ENCODE peak calls at places on chromosomes 6 and 20, in ten cellular contexts. V, P, Z, T, A, I, L, G, J and H are unnamed samples.

GRCh38 chr20:32462900-32463641 is 104.9 kb downstream of the ASXL1 start:
- DNase-seq in V (no peak), P (no peak), Z (no peak), T (no peak), A (peak; percentile 56), I (no peak), L (no peak), G (no peak), J (no peak), H (no peak)

GRCh38 chr6:1127597-1128288 is 184.2 kb upstream of the FOXQ1 start:
- DNase-seq in V (no peak), P (no peak), Z (no peak), T (no peak), A (no peak), I (no peak), L (no peak), G (no peak), J (no peak), H (no peak)

GRCh38 chr6:122495612-122496011 is 24.0 kb upstream of the SERINC1 start:
- DNase-seq in V (no peak), P (no peak), Z (no peak), T (no peak), A (no peak), I (no peak), L (no peak), G (no peak), J (no peak), H (no peak)

GRCh38 chr6:83467620-83468036 is 36.8 kb upstream of the ME1 start:
- DNase-seq in V (no peak), P (no peak), Z (no peak), T (peak; percentile 67), A (no peak), I (no peak), L (peak; percentile 73), G (no peak), J (peak; percentile 57), H (no peak)

GRCh38 chr6:41937881-41938574 is 3.6 kb downstream of the CCND3 start:
- DNase-seq in V (no peak), P (peak; percentile 49), Z (no peak), T (peak; percentile 38), A (no peak), I (no peak), L (no peak), G (no peak), J (no peak), H (no peak)

GRCh38 chr20:1828786-1829131 is 66.4 kb upstream of the SIRPA start:
- DNase-seq in V (no peak), P (no peak), Z (no peak), T (no peak), A (no peak), I (no peak), L (no peak), G (no peak), J (no peak), H (no peak)

GRCh38 chr6:56760842-56761241 is 118.2 kb upstream of the DST start:
- DNase-seq in V (no peak), P (no peak), Z (no peak), T (no peak), A (no peak), I (no peak), L (no peak), G (no peak), J (no peak), H (no peak)

GRCh38 chr20:53878262-53879047 is 191.9 kb downstream of the BCAS1 start:
- DNase-seq in V (no peak), P (no peak), Z (no peak), T (no peak), A (no peak), I (no peak), L (no peak), G (no peak), J (no peak), H (no peak)

GRCh38 chr6:108896111-108896661 is 48.0 kb downstream of the ARMC2 start:
- DNase-seq in V (peak; percentile 54), P (peak; percentile 92), Z (no peak), T (no peak), A (no peak), I (peak; percentile 92), L (no peak), G (no peak), J (no peak), H (no peak)

GRCh38 chr6:52330470-52330869 is 31.5 kb upstream of the PAQR8 start:
- DNase-seq in V (no peak), P (no peak), Z (no peak), T (no peak), A (peak; percentile 46), I (no peak), L (no peak), G (no peak), J (no peak), H (no peak)

GRCh38 chr6:24332306-24332705 is 25.6 kb downstream of the DCDC2 start:
- DNase-seq in V (no peak), P (no peak), Z (no peak), T (no peak), A (no peak), I (no peak), L (no peak), G (no peak), J (no peak), H (no peak)

GRCh38 chr6:119442776-119443184 is 93.2 kb upstream of the MAN1A1 start:
- DNase-seq in V (no peak), P (no peak), Z (no peak), T (peak; percentile 27), A (no peak), I (no peak), L (no peak), G (no peak), J (no peak), H (no peak)

GRCh38 chr20:41145317-41145716 is 8.0 kb downstream of the PLCG1 start:
- DNase-seq in V (no peak), P (no peak), Z (peak; percentile 45), T (no peak), A (no peak), I (no peak), L (no peak), G (no peak), J (no peak), H (no peak)
- H3K4me1 ChIP-seq in V (peaks cover 17% of the 10 kb centered on the region), P (peaks cover 9% of the 10 kb centered on the region), Z (peaks cover 2% of the 10 kb centered on the region), T (peaks cover 15% of the 10 kb centered on the region), A (peaks cover 96% of the 10 kb centered on the region), I (peaks cover 17% of the 10 kb centered on the region), L (peaks cover 13% of the 10 kb centered on the region), G (peaks cover 31% of the 10 kb centered on the region), J (peaks cover 81% of the 10 kb centered on the region), H (no peaks in the 10 kb centered on the region)

GRCh38 chr20:24994186-24994465 is 1.6 kb upstream of the APMAP start:
- DNase-seq in V (no peak), P (no peak), Z (no peak), T (no peak), A (no peak), I (no peak), L (no peak), G (no peak), J (no peak), H (no peak)

GRCh38 chr20:24993337-24994185 is 1.0 kb upstream of the APMAP start:
- DNase-seq in V (peak; percentile 55), P (peak; percentile 72), Z (no peak), T (no peak), A (no peak), I (peak; percentile 57), L (peak; percentile 28), G (no peak), J (no peak), H (no peak)

GRCh38 chr20:24996449-24997195 is 4.1 kb upstream of the APMAP start:
- DNase-seq in V (no peak), P (no peak), Z (no peak), T (peak; percentile 10), A (no peak), I (no peak), L (peak; percentile 62), G (no peak), J (peak; percentile 21), H (no peak)

GRCh38 chr20:24995741-24996448 is 3.3 kb upstream of the APMAP start:
- DNase-seq in V (no peak), P (no peak), Z (no peak), T (peak; percentile 12), A (no peak), I (no peak), L (peak; percentile 35), G (no peak), J (peak; percentile 22), H (no peak)

DNA sequence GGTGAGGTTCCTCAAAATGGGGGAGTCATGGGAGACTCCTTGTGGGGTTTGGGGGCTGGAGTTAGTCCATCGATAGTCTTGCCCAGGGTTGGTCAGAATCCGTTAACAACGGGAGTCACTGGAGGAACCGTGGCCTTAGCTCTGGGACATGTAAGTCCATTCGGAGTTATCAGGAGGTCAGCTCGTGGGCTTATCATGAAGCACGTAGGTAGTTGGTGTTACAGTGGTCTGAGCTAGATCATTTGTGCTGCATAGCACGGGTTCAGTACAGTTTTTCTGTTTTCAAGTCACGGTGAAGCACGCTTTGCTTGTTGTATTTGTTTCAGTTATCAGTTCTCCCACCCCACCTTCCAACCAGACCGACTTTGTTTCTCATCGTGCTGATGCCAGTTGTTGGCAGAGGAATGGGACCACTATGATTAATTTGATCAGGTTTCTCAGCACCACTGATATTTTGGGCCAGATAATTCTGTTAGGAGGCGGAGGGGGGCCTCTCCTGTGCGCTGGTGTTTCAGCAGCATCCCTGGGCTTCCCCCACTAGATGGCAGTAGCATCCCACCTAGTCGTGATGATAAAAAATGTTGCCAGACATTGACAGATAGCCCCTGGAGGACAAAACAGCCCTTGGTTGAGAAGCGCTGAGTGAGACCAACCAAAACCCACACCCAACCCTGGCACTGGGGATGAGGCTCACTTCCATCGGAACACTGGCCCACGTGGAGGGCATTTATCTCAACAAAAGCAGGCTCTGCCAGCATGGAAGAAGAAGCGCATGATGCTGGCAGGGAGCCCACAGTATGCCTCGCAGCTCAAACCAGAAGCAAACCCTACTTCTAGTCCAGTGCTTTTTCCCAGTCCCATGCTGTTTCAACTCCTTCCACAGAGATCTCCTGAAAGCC is 2.2 kb upstream of the APMAP start:
- DNase-seq in V (peak; percentile 77), P (peak; percentile 78), Z (peak; percentile 88), T (peak; percentile 71), A (peak; percentile 83), I (peak; percentile 63), L (peak; percentile 89), G (peak; percentile 40), J (peak; percentile 88), H (peak; percentile 80)
- H3K4me1 ChIP-seq in V (peaks cover 31% of the 10 kb centered on the region), P (no peaks in the 10 kb centered on the region), Z (no peaks in the 10 kb centered on the region), T (no peaks in the 10 kb centered on the region), A (peaks cover 67% of the 10 kb centered on the region), I (no peaks in the 10 kb centered on the region), L (no peaks in the 10 kb centered on the region), G (peaks cover 12% of the 10 kb centered on the region), J (peaks cover 29% of the 10 kb centered on the region), H (no peaks in the 10 kb centered on the region)

GRCh38 chr20:25274481-25274880 is 26.6 kb downstream of the PYGB start:
- DNase-seq in V (no peak), P (no peak), Z (peak; percentile 67), T (peak; percentile 9), A (peak; percentile 11), I (no peak), L (peak; percentile 57), G (no peak), J (peak; percentile 58), H (peak; percentile 18)
- H3K4me1 ChIP-seq in V (no peaks in the 10 kb centered on the region), P (no peaks in the 10 kb centered on the region), Z (no peaks in the 10 kb centered on the region), T (no peaks in the 10 kb centered on the region), A (no peaks in the 10 kb centered on the region), I (no peaks in the 10 kb centered on the region), L (no peaks in the 10 kb centered on the region), G (no peaks in the 10 kb centered on the region), J (peaks cover 29% of the 10 kb centered on the region), H (peaks cover 5% of the 10 kb centered on the region)

DNA sequence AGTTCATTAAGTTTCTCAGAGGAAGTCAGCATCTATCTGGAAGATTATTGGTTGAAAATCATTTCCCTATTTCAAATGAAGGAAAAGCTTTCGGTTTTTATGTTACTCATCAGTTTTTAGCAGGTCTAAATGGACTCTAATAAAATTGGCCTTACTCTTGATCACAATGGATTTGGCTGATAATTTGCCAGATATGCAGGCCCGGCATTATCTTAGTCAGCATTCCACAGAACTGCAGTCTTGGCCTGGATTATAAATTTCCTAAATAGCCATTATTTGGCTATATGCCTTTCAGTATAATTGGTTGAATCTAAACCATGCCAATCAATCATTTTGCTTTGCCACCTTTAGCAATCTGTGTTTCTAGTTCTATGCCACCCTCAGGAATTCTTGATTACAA is 91.7 kb upstream of the KCNQ5 start:
- DNase-seq in V (no peak), P (no peak), Z (no peak), T (no peak), A (no peak), I (no peak), L (no peak), G (no peak), J (no peak), H (no peak)
- H3K4me1 ChIP-seq in V (no peaks in the 10 kb centered on the region), P (no peaks in the 10 kb centered on the region), Z (no peaks in the 10 kb centered on the region), T (no peaks in the 10 kb centered on the region), A (no peaks in the 10 kb centered on the region), I (peaks cover 6% of the 10 kb centered on the region), L (no peaks in the 10 kb centered on the region), G (no peaks in the 10 kb centered on the region), J (no peaks in the 10 kb centered on the region), H (no peaks in the 10 kb centered on the region)